ENCODE peak calls at places on chromosomes 2 and 18, in seven cellular contexts. One of them, this sample, is unnamed.

GRCh38 chr2:85748948-85749875 is 4.6 kb upstream of the ATOH8 start:
- DNase-seq in fibroblast of villous mesenchyme: peak; percentile 39
- DNase-seq in left ventricle myocardium inferior: no peak
- DNase-seq in AG04449: no peak
- DNase-seq in IMR-90: no peak
- DNase-seq in LHCN-M2: no peak
- DNase-seq in stimulated activated CD4-positive, alpha-beta T cell treated with anti-CD3 and anti-CD28 coated beads, Interleukin-2, amount 100 ng/mL, for 48 hours: no peak
- DNase-seq in this sample: peak; percentile 30

GRCh38 chr2:216698895-216699294 is 3.5 kb upstream of the IGFBP5 start:
- DNase-seq in fibroblast of villous mesenchyme: peak; percentile 80
- DNase-seq in left ventricle myocardium inferior: no peak
- DNase-seq in AG04449: no peak
- DNase-seq in IMR-90: peak; percentile 84
- DNase-seq in LHCN-M2: peak; percentile 56
- DNase-seq in stimulated activated CD4-positive, alpha-beta T cell treated with anti-CD3 and anti-CD28 coated beads, Interleukin-2, amount 100 ng/mL, for 48 hours: no peak
- DNase-seq in this sample: peak; percentile 85

GRCh38 chr2:239830066-239830717 is 194.9 kb downstream of the NDUFA10 start:
- DNase-seq in fibroblast of villous mesenchyme: no peak
- DNase-seq in left ventricle myocardium inferior: peak; percentile 3
- DNase-seq in AG04449: no peak
- DNase-seq in IMR-90: no peak
- DNase-seq in LHCN-M2: no peak
- DNase-seq in stimulated activated CD4-positive, alpha-beta T cell treated with anti-CD3 and anti-CD28 coated beads, Interleukin-2, amount 100 ng/mL, for 48 hours: no peak
- DNase-seq in this sample: no peak

GRCh38 chr18:56257215-56257614 is 381.2 kb downstream of the TXNL1 start:
- DNase-seq in fibroblast of villous mesenchyme: peak; percentile 75
- DNase-seq in left ventricle myocardium inferior: no peak
- DNase-seq in AG04449: peak; percentile 82
- DNase-seq in IMR-90: peak; percentile 96
- DNase-seq in LHCN-M2: peak; percentile 66
- DNase-seq in stimulated activated CD4-positive, alpha-beta T cell treated with anti-CD3 and anti-CD28 coated beads, Interleukin-2, amount 100 ng/mL, for 48 hours: no peak
- DNase-seq in this sample: no peak

GRCh38 chr2:10619643-10620042 is 70.1 kb downstream of the NOL10 start:
- DNase-seq in fibroblast of villous mesenchyme: peak; percentile 49
- DNase-seq in left ventricle myocardium inferior: no peak
- DNase-seq in AG04449: no peak
- DNase-seq in IMR-90: peak; percentile 69
- DNase-seq in LHCN-M2: no peak
- DNase-seq in stimulated activated CD4-positive, alpha-beta T cell treated with anti-CD3 and anti-CD28 coated beads, Interleukin-2, amount 100 ng/mL, for 48 hours: no peak
- DNase-seq in this sample: no peak

GRCh38 chr2:86068098-86069047 is 37.3 kb downstream of the POLR1A start:
- DNase-seq in fibroblast of villous mesenchyme: peak; percentile 59
- DNase-seq in left ventricle myocardium inferior: no peak
- DNase-seq in AG04449: no peak
- DNase-seq in IMR-90: peak; percentile 30
- DNase-seq in LHCN-M2: peak; percentile 82
- DNase-seq in stimulated activated CD4-positive, alpha-beta T cell treated with anti-CD3 and anti-CD28 coated beads, Interleukin-2, amount 100 ng/mL, for 48 hours: peak; percentile 14
- DNase-seq in this sample: no peak

GRCh38 chr2:98822301-98823164 is 91.6 kb upstream of the MGAT4A start:
- DNase-seq in fibroblast of villous mesenchyme: no peak
- DNase-seq in left ventricle myocardium inferior: peak; percentile 71
- DNase-seq in AG04449: no peak
- DNase-seq in IMR-90: no peak
- DNase-seq in LHCN-M2: no peak
- DNase-seq in stimulated activated CD4-positive, alpha-beta T cell treated with anti-CD3 and anti-CD28 coated beads, Interleukin-2, amount 100 ng/mL, for 48 hours: peak; percentile 59
- DNase-seq in this sample: no peak

GRCh38 chr2:7233126-7233525 is 315.9 kb downstream of the RNF144A start:
- DNase-seq in fibroblast of villous mesenchyme: no peak
- DNase-seq in left ventricle myocardium inferior: no peak
- DNase-seq in AG04449: no peak
- DNase-seq in IMR-90: no peak
- DNase-seq in LHCN-M2: no peak
- DNase-seq in stimulated activated CD4-positive, alpha-beta T cell treated with anti-CD3 and anti-CD28 coated beads, Interleukin-2, amount 100 ng/mL, for 48 hours: no peak
- DNase-seq in this sample: no peak

GRCh38 chr2:96324716-96325037 is 440 bp upstream of the ITPRIPL1 start:
- DNase-seq in fibroblast of villous mesenchyme: no peak
- DNase-seq in left ventricle myocardium inferior: no peak
- DNase-seq in AG04449: no peak
- DNase-seq in IMR-90: no peak
- DNase-seq in LHCN-M2: no peak
- DNase-seq in stimulated activated CD4-positive, alpha-beta T cell treated with anti-CD3 and anti-CD28 coated beads, Interleukin-2, amount 100 ng/mL, for 48 hours: peak; percentile 41
- DNase-seq in this sample: no peak

GRCh38 chr2:69594341-69594740 is 49.2 kb downstream of the AAK1 start:
- DNase-seq in fibroblast of villous mesenchyme: peak; percentile 64
- DNase-seq in left ventricle myocardium inferior: no peak
- DNase-seq in AG04449: no peak
- DNase-seq in IMR-90: peak; percentile 51
- DNase-seq in LHCN-M2: peak; percentile 44
- DNase-seq in stimulated activated CD4-positive, alpha-beta T cell treated with anti-CD3 and anti-CD28 coated beads, Interleukin-2, amount 100 ng/mL, for 48 hours: no peak
- DNase-seq in this sample: no peak

GRCh38 chr2:27461118-27461517 is 18.9 kb downstream of the KRTCAP3 start:
- DNase-seq in fibroblast of villous mesenchyme: no peak
- DNase-seq in left ventricle myocardium inferior: peak; percentile 29
- DNase-seq in AG04449: no peak
- DNase-seq in IMR-90: no peak
- DNase-seq in LHCN-M2: no peak
- DNase-seq in stimulated activated CD4-positive, alpha-beta T cell treated with anti-CD3 and anti-CD28 coated beads, Interleukin-2, amount 100 ng/mL, for 48 hours: no peak
- DNase-seq in this sample: no peak

GRCh38 chr2:165471349-165471975 is 2.0 kb downstream of the CSRNP3 start:
- DNase-seq in fibroblast of villous mesenchyme: no peak
- DNase-seq in left ventricle myocardium inferior: no peak
- DNase-seq in AG04449: no peak
- DNase-seq in IMR-90: no peak
- DNase-seq in LHCN-M2: no peak
- DNase-seq in stimulated activated CD4-positive, alpha-beta T cell treated with anti-CD3 and anti-CD28 coated beads, Interleukin-2, amount 100 ng/mL, for 48 hours: no peak
- DNase-seq in this sample: peak; percentile 47

GRCh38 chr2:204643326-204643725 is 98.1 kb downstream of the PARD3B start:
- DNase-seq in fibroblast of villous mesenchyme: peak; percentile 59
- DNase-seq in left ventricle myocardium inferior: no peak
- DNase-seq in AG04449: no peak
- DNase-seq in IMR-90: peak; percentile 71
- DNase-seq in LHCN-M2: no peak
- DNase-seq in stimulated activated CD4-positive, alpha-beta T cell treated with anti-CD3 and anti-CD28 coated beads, Interleukin-2, amount 100 ng/mL, for 48 hours: no peak
- DNase-seq in this sample: no peak

GRCh38 chr2:37643102-37644078 is 28.1 kb downstream of the CDC42EP3 start:
- DNase-seq in fibroblast of villous mesenchyme: no peak
- DNase-seq in left ventricle myocardium inferior: no peak
- DNase-seq in AG04449: no peak
- DNase-seq in IMR-90: no peak
- DNase-seq in LHCN-M2: peak; percentile 10
- DNase-seq in stimulated activated CD4-positive, alpha-beta T cell treated with anti-CD3 and anti-CD28 coated beads, Interleukin-2, amount 100 ng/mL, for 48 hours: no peak
- DNase-seq in this sample: peak; percentile 93

GRCh38 chr18:67776929-67777328 is 260.4 kb upstream of the DSEL start:
- DNase-seq in fibroblast of villous mesenchyme: peak; percentile 17
- DNase-seq in left ventricle myocardium inferior: no peak
- DNase-seq in AG04449: no peak
- DNase-seq in IMR-90: peak; percentile 30
- DNase-seq in LHCN-M2: no peak
- DNase-seq in stimulated activated CD4-positive, alpha-beta T cell treated with anti-CD3 and anti-CD28 coated beads, Interleukin-2, amount 100 ng/mL, for 48 hours: no peak
- DNase-seq in this sample: no peak

GRCh38 chr2:113977660-113978523 is 88.0 kb downstream of the ACTR3 start:
- DNase-seq in fibroblast of villous mesenchyme: peak; percentile 58
- DNase-seq in left ventricle myocardium inferior: no peak
- DNase-seq in AG04449: no peak
- DNase-seq in IMR-90: peak; percentile 72
- DNase-seq in LHCN-M2: peak; percentile 82
- DNase-seq in stimulated activated CD4-positive, alpha-beta T cell treated with anti-CD3 and anti-CD28 coated beads, Interleukin-2, amount 100 ng/mL, for 48 hours: no peak
- DNase-seq in this sample: peak; percentile 26

GRCh38 chr2:6772366-6772710 is 93.4 kb downstream of the CMPK2 start:
- DNase-seq in fibroblast of villous mesenchyme: no peak
- DNase-seq in left ventricle myocardium inferior: no peak
- DNase-seq in AG04449: no peak
- DNase-seq in IMR-90: peak; percentile 7
- DNase-seq in LHCN-M2: no peak
- DNase-seq in stimulated activated CD4-positive, alpha-beta T cell treated with anti-CD3 and anti-CD28 coated beads, Interleukin-2, amount 100 ng/mL, for 48 hours: no peak
- DNase-seq in this sample: peak; percentile 96

GRCh38 chr18:58529714-58530354 is 99.1 kb downstream of the ALPK2 start:
- DNase-seq in fibroblast of villous mesenchyme: peak; percentile 70
- DNase-seq in left ventricle myocardium inferior: peak; percentile 49
- DNase-seq in AG04449: no peak
- DNase-seq in IMR-90: peak; percentile 68
- DNase-seq in LHCN-M2: peak; percentile 60
- DNase-seq in stimulated activated CD4-positive, alpha-beta T cell treated with anti-CD3 and anti-CD28 coated beads, Interleukin-2, amount 100 ng/mL, for 48 hours: peak; percentile 59
- DNase-seq in this sample: peak; percentile 80

GRCh38 chr2:15517793-15518192 is 43.3 kb downstream of the NBAS start:
- DNase-seq in fibroblast of villous mesenchyme: no peak
- DNase-seq in left ventricle myocardium inferior: no peak
- DNase-seq in AG04449: no peak
- DNase-seq in IMR-90: no peak
- DNase-seq in LHCN-M2: no peak
- DNase-seq in stimulated activated CD4-positive, alpha-beta T cell treated with anti-CD3 and anti-CD28 coated beads, Interleukin-2, amount 100 ng/mL, for 48 hours: no peak
- DNase-seq in this sample: no peak

GRCh38 chr2:191951832-191952231 is 104.9 kb upstream of the CAVIN2 start:
- DNase-seq in fibroblast of villous mesenchyme: no peak
- DNase-seq in left ventricle myocardium inferior: no peak
- DNase-seq in AG04449: no peak
- DNase-seq in IMR-90: no peak
- DNase-seq in LHCN-M2: no peak
- DNase-seq in stimulated activated CD4-positive, alpha-beta T cell treated with anti-CD3 and anti-CD28 coated beads, Interleukin-2, amount 100 ng/mL, for 48 hours: no peak
- DNase-seq in this sample: no peak